ENCODE peak calls at places on chromosomes 13 and 19, in six cellular contexts. K, H, F, U, M and Q are unnamed samples.

GRCh38 chr13:44974056-44974798 is 15.0 kb downstream of the NUFIP1 start:
- DNase-seq in F (no peak), H (peak), K (peak), U (no peak), M (no peak), Q (peak)

GRCh38 chr19:50891253-50891625 is 18.0 kb downstream of the KLK2 start:
- DNase-seq in H (no peak), M (no peak), U (no peak), F (no peak), K (no peak), Q (no peak)

GRCh38 chr19:310141-310651 is 19.0 kb upstream of the PLPP2 start:
- DNase-seq in K (no peak), U (no peak), H (no peak), M (no peak), F (no peak), Q (no peak)

GRCh38 chr19:45462174-45462573 is 5.6 kb upstream of the FOSB start:
- DNase-seq in M (no peak), F (no peak), U (no peak), H (no peak), K (no peak), Q (no peak)

GRCh38 chr13:19737844-19738557 is 44.7 kb downstream of the PSPC1 start:
- DNase-seq in K (no peak), H (peak), M (no peak), U (no peak), F (no peak), Q (no peak)

GRCh38 chr13:38849316-38849715 is 141.3 kb downstream of the STOML3 start:
- DNase-seq in M (no peak), K (peak), H (no peak), F (no peak), U (no peak), Q (no peak)

GRCh38 chr19:53519431-53519830 is 18.5 kb upstream of the ZNF331 start:
- DNase-seq in K (no peak), F (no peak), H (no peak), M (no peak), U (no peak), Q (no peak)

GRCh38 chr19:45163156-45163555 is 2.4 kb upstream of the NKPD1 start:
- DNase-seq in K (no peak), M (no peak), H (no peak), U (no peak), F (no peak), Q (no peak)

GRCh38 chr13:34013061-34013460 is 195.1 kb downstream of the RFC3 start:
- DNase-seq in K (no peak), H (no peak), F (no peak), U (no peak), M (no peak), Q (no peak)

GRCh38 chr13:111623170-111623569 is 302.7 kb downstream of the TEX29 start:
- DNase-seq in U (no peak), K (no peak), F (no peak), H (no peak), M (no peak), Q (no peak)

GRCh38 chr13:65597839-65598818 is 1632.0 kb downstream of the PCDH9 start:
- DNase-seq in F (no peak), U (no peak), H (peak), M (no peak), K (peak), Q (no peak)

GRCh38 chr13:113552079-113552478 is 32.5 kb upstream of the TFDP1 start:
- DNase-seq in F (no peak), H (no peak), K (no peak), M (no peak), U (no peak), Q (no peak)

GRCh38 chr19:50333737-50334617 is 4.8 kb upstream of the KCNC3 start:
- DNase-seq in M (peak), K (peak), H (no peak), F (peak), U (peak), Q (peak)

GRCh38 chr13:113764793-113765190 is 5.8 kb downstream of the TMEM255B start:
- DNase-seq in U (no peak), F (no peak), H (no peak), K (no peak), M (no peak), Q (no peak)

GRCh38 chr19:47497073-47497766 is 13.2 kb upstream of the KPTN start:
- DNase-seq in M (peak), K (no peak), U (no peak), H (no peak), F (no peak), Q (no peak)

GRCh38 chr19:41588497-41589209 is 12.7 kb downstream of the CEACAM21 start:
- DNase-seq in H (peak), U (peak), F (no peak), M (no peak), K (peak), Q (peak)

GRCh38 chr13:94481966-94482365 is 2.5 kb upstream of the DCT start:
- DNase-seq in F (no peak), M (no peak), U (no peak), K (peak), H (peak), Q (no peak)

GRCh38 chr13:94608586-94608985 is 6.9 kb downstream of the GPR180 start:
- DNase-seq in H (no peak), K (no peak), M (no peak), U (no peak), F (no peak), Q (no peak)

GRCh38 chr19:11013771-11014170 is 52.9 kb downstream of the SMARCA4 start:
- DNase-seq in F (no peak), U (no peak), M (no peak), K (no peak), H (no peak), Q (no peak)